ENCODE peak calls at places on chromosomes 16 and 17, in nine cellular contexts. One of them, this sample, is unnamed.

GRCh38 chr16:67857547-67858233 is 10.2 kb upstream of the CENPT start:
- DNase-seq in brain microvascular endothelial cell: peak; percentile 96
- DNase-seq in upper lobe of right lung: peak; percentile 84
- DNase-seq in neural progenitor cell: no peak
- DNase-seq in suprapubic skin: peak; percentile 95
- DNase-seq in effector memory CD4-positive, alpha-beta T cell: peak; percentile 31
- DNase-seq in heart right ventricle: peak; percentile 79
- DNase-seq in tibial nerve: peak; percentile 52
- DNase-seq in Panc1: peak; percentile 78
- DNase-seq in this sample: peak; percentile 48

GRCh38 chr17:75626496-75627038 is 6.7 kb upstream of the SMIM5 start:
- DNase-seq in brain microvascular endothelial cell: no peak
- DNase-seq in upper lobe of right lung: no peak
- DNase-seq in neural progenitor cell: no peak
- DNase-seq in suprapubic skin: no peak
- DNase-seq in effector memory CD4-positive, alpha-beta T cell: no peak
- DNase-seq in heart right ventricle: no peak
- DNase-seq in tibial nerve: no peak
- DNase-seq in Panc1: no peak
- DNase-seq in this sample: no peak

GRCh38 chr17:81925860-81926450 is 1.6 kb downstream of the MAFG start:
- DNase-seq in brain microvascular endothelial cell: no peak
- DNase-seq in upper lobe of right lung: no peak
- DNase-seq in neural progenitor cell: no peak
- DNase-seq in suprapubic skin: no peak
- DNase-seq in effector memory CD4-positive, alpha-beta T cell: no peak
- DNase-seq in heart right ventricle: no peak
- DNase-seq in tibial nerve: no peak
- DNase-seq in Panc1: no peak
- DNase-seq in this sample: no peak

GRCh38 chr16:30084816-30085159 is 6.9 kb downstream of the TBX6 start:
- DNase-seq in brain microvascular endothelial cell: no peak
- DNase-seq in upper lobe of right lung: no peak
- DNase-seq in neural progenitor cell: no peak
- DNase-seq in suprapubic skin: no peak
- DNase-seq in effector memory CD4-positive, alpha-beta T cell: no peak
- DNase-seq in heart right ventricle: no peak
- DNase-seq in tibial nerve: peak; percentile 47
- DNase-seq in Panc1: no peak
- DNase-seq in this sample: no peak

GRCh38 chr16:30677931-30678585 is 19.8 kb downstream of the FBRS start:
- DNase-seq in brain microvascular endothelial cell: no peak
- DNase-seq in upper lobe of right lung: no peak
- DNase-seq in neural progenitor cell: peak; percentile 24
- DNase-seq in suprapubic skin: no peak
- DNase-seq in effector memory CD4-positive, alpha-beta T cell: no peak
- DNase-seq in heart right ventricle: no peak
- DNase-seq in tibial nerve: no peak
- DNase-seq in Panc1: no peak
- DNase-seq in this sample: no peak

GRCh38 chr17:38970128-38970527 is 2.9 kb upstream of the FBXO47 start:
- DNase-seq in brain microvascular endothelial cell: no peak
- DNase-seq in upper lobe of right lung: no peak
- DNase-seq in neural progenitor cell: no peak
- DNase-seq in suprapubic skin: no peak
- DNase-seq in effector memory CD4-positive, alpha-beta T cell: no peak
- DNase-seq in heart right ventricle: no peak
- DNase-seq in tibial nerve: no peak
- DNase-seq in Panc1: no peak
- DNase-seq in this sample: no peak

GRCh38 chr16:22661161-22661647 is 150.5 kb downstream of the NPIPB5 start:
- DNase-seq in brain microvascular endothelial cell: no peak
- DNase-seq in upper lobe of right lung: no peak
- DNase-seq in neural progenitor cell: no peak
- DNase-seq in suprapubic skin: no peak
- DNase-seq in effector memory CD4-positive, alpha-beta T cell: no peak
- DNase-seq in heart right ventricle: no peak
- DNase-seq in tibial nerve: no peak
- DNase-seq in Panc1: no peak
- DNase-seq in this sample: no peak

GRCh38 chr16:86576591-86577313 is 1.6 kb upstream of the FOXL1 start:
- DNase-seq in brain microvascular endothelial cell: peak; percentile 70
- DNase-seq in upper lobe of right lung: no peak
- DNase-seq in neural progenitor cell: no peak
- DNase-seq in suprapubic skin: no peak
- DNase-seq in effector memory CD4-positive, alpha-beta T cell: no peak
- DNase-seq in heart right ventricle: no peak
- DNase-seq in tibial nerve: no peak
- DNase-seq in Panc1: no peak
- DNase-seq in this sample: peak; percentile 80

GRCh38 chr17:40278414-40278813 is 9.3 kb upstream of the CDC6 start:
- DNase-seq in brain microvascular endothelial cell: no peak
- DNase-seq in upper lobe of right lung: no peak
- DNase-seq in neural progenitor cell: no peak
- DNase-seq in suprapubic skin: no peak
- DNase-seq in effector memory CD4-positive, alpha-beta T cell: no peak
- DNase-seq in heart right ventricle: no peak
- DNase-seq in tibial nerve: no peak
- DNase-seq in Panc1: no peak
- DNase-seq in this sample: no peak

GRCh38 chr16:12527077-12527476 is 276.6 kb downstream of the CPPED1 start:
- DNase-seq in brain microvascular endothelial cell: no peak
- DNase-seq in upper lobe of right lung: no peak
- DNase-seq in neural progenitor cell: no peak
- DNase-seq in suprapubic skin: no peak
- DNase-seq in effector memory CD4-positive, alpha-beta T cell: no peak
- DNase-seq in heart right ventricle: no peak
- DNase-seq in tibial nerve: no peak
- DNase-seq in Panc1: no peak
- DNase-seq in this sample: no peak

GRCh38 chr17:39700148-39700987 is 504 bp downstream of the ERBB2 start:
- DNase-seq in brain microvascular endothelial cell: peak; percentile 9
- DNase-seq in upper lobe of right lung: no peak
- DNase-seq in neural progenitor cell: peak; percentile 77
- DNase-seq in suprapubic skin: no peak
- DNase-seq in effector memory CD4-positive, alpha-beta T cell: no peak
- DNase-seq in heart right ventricle: no peak
- DNase-seq in tibial nerve: no peak
- DNase-seq in Panc1: no peak
- DNase-seq in this sample: no peak

GRCh38 chr16:11234884-11235702 is 20.9 kb downstream of the SOCS1 start:
- DNase-seq in brain microvascular endothelial cell: no peak
- DNase-seq in upper lobe of right lung: no peak
- DNase-seq in neural progenitor cell: no peak
- DNase-seq in suprapubic skin: no peak
- DNase-seq in effector memory CD4-positive, alpha-beta T cell: no peak
- DNase-seq in heart right ventricle: no peak
- DNase-seq in tibial nerve: no peak
- DNase-seq in Panc1: no peak
- DNase-seq in this sample: no peak

GRCh38 chr16:11232302-11232851 is 23.6 kb downstream of the SOCS1 start:
- DNase-seq in brain microvascular endothelial cell: no peak
- DNase-seq in upper lobe of right lung: no peak
- DNase-seq in neural progenitor cell: no peak
- DNase-seq in suprapubic skin: no peak
- DNase-seq in effector memory CD4-positive, alpha-beta T cell: no peak
- DNase-seq in heart right ventricle: no peak
- DNase-seq in tibial nerve: no peak
- DNase-seq in Panc1: no peak
- DNase-seq in this sample: no peak

GRCh38 chr16:11233727-11234376 is 22.2 kb downstream of the SOCS1 start:
- DNase-seq in brain microvascular endothelial cell: no peak
- DNase-seq in upper lobe of right lung: no peak
- DNase-seq in neural progenitor cell: no peak
- DNase-seq in suprapubic skin: no peak
- DNase-seq in effector memory CD4-positive, alpha-beta T cell: peak; percentile 25
- DNase-seq in heart right ventricle: no peak
- DNase-seq in tibial nerve: no peak
- DNase-seq in Panc1: no peak
- DNase-seq in this sample: no peak

GRCh38 chr16:11231367-11231970 is 24.5 kb downstream of the SOCS1 start:
- DNase-seq in brain microvascular endothelial cell: no peak
- DNase-seq in upper lobe of right lung: no peak
- DNase-seq in neural progenitor cell: no peak
- DNase-seq in suprapubic skin: no peak
- DNase-seq in effector memory CD4-positive, alpha-beta T cell: no peak
- DNase-seq in heart right ventricle: no peak
- DNase-seq in tibial nerve: no peak
- DNase-seq in Panc1: no peak
- DNase-seq in this sample: no peak

DNA sequence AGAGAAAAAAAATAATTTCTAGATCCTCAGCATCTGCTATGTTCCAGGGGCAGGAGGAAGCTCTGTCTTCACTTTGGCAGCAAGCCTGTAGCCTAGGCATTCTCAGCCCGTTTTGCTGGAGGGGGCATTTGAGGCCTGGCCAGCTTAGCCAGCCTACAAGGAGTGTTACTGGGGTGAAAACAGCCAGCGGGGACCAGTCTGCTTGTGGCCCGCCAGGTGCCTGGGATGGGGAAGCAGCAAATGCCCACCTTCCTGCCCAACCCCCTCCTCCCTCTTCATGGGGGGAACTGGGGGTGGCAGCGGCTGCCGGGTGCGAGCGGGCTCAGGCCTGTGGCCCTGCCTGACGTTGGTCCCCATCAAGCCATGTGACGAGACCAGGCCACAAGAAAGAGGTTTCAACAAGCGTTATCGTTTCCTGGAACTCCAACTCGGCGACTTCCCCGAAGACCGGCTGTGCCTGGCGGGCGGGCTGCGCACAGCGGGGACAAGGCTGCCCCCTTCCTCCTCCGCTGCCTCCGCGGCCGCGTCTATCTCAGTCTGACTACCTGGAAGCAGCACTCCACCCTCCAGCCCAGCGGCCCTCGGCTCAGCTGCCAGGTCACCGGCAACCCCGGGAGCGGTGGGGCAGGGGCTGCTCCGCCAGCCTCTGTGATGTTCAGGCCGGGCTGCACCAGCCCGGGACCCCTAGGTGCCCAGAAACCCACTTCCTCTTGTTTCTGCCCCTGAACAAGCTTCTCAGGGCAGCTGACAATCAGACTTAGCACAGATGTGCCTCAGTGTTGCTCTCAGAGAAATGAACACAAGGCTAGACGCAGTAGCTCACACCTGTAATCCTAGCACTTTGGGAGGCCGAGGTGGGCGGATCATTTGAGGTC is 22.9 kb downstream of the SOCS1 start:
- DNase-seq in brain microvascular endothelial cell: no peak
- DNase-seq in upper lobe of right lung: peak; percentile 87
- DNase-seq in neural progenitor cell: no peak
- DNase-seq in suprapubic skin: no peak
- DNase-seq in effector memory CD4-positive, alpha-beta T cell: peak; percentile 72
- DNase-seq in heart right ventricle: peak; percentile 24
- DNase-seq in tibial nerve: no peak
- DNase-seq in Panc1: no peak
- DNase-seq in this sample: no peak
- H3K27ac ChIP-seq in brain microvascular endothelial cell: no peak overlapping the region
- H3K27ac ChIP-seq in upper lobe of right lung: peak overlapping the region; percentile 78
- H3K27ac ChIP-seq in neural progenitor cell: no peak overlapping the region
- H3K27ac ChIP-seq in suprapubic skin: no peak overlapping the region
- H3K27ac ChIP-seq in effector memory CD4-positive, alpha-beta T cell: peak overlapping the region; percentile 88
- H3K27ac ChIP-seq in heart right ventricle: no peak overlapping the region
- H3K27ac ChIP-seq in tibial nerve: no peak overlapping the region
- H3K27ac ChIP-seq in Panc1: no peak overlapping the region
- H3K27ac ChIP-seq in this sample: no peak overlapping the region

GRCh38 chr17:44004761-44005526 is 522 bp downstream of the NAGS start:
- DNase-seq in brain microvascular endothelial cell: no peak
- DNase-seq in upper lobe of right lung: peak; percentile 78
- DNase-seq in neural progenitor cell: peak; percentile 58
- DNase-seq in suprapubic skin: peak; percentile 71
- DNase-seq in effector memory CD4-positive, alpha-beta T cell: no peak
- DNase-seq in heart right ventricle: no peak
- DNase-seq in tibial nerve: no peak
- DNase-seq in Panc1: no peak
- DNase-seq in this sample: no peak
- H3K4me3 ChIP-seq in brain microvascular endothelial cell: peak overlapping the region; percentile 65
- H3K4me3 ChIP-seq in upper lobe of right lung: peak overlapping the region; percentile 64
- H3K4me3 ChIP-seq in neural progenitor cell: peak overlapping the region; percentile 71
- H3K4me3 ChIP-seq in suprapubic skin: peak overlapping the region; percentile 57
- H3K4me3 ChIP-seq in effector memory CD4-positive, alpha-beta T cell: peak overlapping the region; percentile 78
- H3K4me3 ChIP-seq in heart right ventricle: peak overlapping the region; percentile 38
- H3K4me3 ChIP-seq in tibial nerve: peak overlapping the region; percentile 62
- H3K4me3 ChIP-seq in Panc1: peak overlapping the region; percentile 69
- H3K4me3 ChIP-seq in this sample: peak overlapping the region; percentile 1

DNA sequence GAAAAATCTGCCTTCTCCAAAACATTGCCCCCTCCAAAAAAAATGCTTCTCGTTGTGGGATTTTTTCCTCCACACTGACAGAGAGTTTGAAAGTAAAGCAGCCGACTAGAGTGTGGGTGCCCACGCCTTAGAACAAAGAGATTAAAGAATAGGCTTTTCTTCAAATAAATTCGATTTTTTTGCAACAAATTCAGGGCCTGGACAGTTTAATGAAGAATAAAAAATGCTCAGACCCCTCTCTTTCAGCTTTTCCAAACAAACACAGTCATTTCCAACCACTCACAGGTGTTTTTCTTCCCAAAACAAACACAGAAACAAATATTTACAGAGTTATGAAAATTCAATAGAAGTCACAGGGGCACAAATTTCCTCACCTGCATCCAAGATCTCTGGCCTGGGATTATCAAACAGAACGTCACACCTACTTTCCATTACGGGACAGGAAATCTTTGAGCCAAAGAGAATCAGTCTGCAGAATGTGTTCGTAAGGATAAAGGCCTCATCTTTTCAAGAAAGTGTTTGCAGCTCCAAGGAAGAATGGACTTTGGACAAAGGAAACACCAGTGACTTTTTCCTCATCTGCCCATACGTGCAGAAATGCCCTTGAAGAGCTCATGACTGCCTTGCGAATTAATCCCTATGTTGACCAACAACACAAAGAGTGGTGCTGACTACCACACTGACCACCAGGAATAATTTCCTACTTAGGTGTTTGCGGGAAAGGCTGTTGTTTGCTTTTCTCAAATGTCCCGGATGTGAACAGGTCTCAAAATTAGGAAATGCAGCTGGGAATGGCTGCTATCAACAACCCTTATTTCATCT is 31.3 kb upstream of the TOX3 start:
- DNase-seq in brain microvascular endothelial cell: no peak
- DNase-seq in upper lobe of right lung: no peak
- DNase-seq in neural progenitor cell: no peak
- DNase-seq in suprapubic skin: no peak
- DNase-seq in effector memory CD4-positive, alpha-beta T cell: no peak
- DNase-seq in heart right ventricle: no peak
- DNase-seq in tibial nerve: no peak
- DNase-seq in Panc1: no peak
- DNase-seq in this sample: no peak
- H3K27ac ChIP-seq in brain microvascular endothelial cell: no peak overlapping the region
- H3K27ac ChIP-seq in upper lobe of right lung: no peak overlapping the region
- H3K27ac ChIP-seq in neural progenitor cell: peak overlapping the region; percentile 25
- H3K27ac ChIP-seq in suprapubic skin: no peak overlapping the region
- H3K27ac ChIP-seq in effector memory CD4-positive, alpha-beta T cell: no peak overlapping the region
- H3K27ac ChIP-seq in heart right ventricle: no peak overlapping the region
- H3K27ac ChIP-seq in tibial nerve: no peak overlapping the region
- H3K27ac ChIP-seq in Panc1: no peak overlapping the region
- H3K27ac ChIP-seq in this sample: no peak overlapping the region

DNA sequence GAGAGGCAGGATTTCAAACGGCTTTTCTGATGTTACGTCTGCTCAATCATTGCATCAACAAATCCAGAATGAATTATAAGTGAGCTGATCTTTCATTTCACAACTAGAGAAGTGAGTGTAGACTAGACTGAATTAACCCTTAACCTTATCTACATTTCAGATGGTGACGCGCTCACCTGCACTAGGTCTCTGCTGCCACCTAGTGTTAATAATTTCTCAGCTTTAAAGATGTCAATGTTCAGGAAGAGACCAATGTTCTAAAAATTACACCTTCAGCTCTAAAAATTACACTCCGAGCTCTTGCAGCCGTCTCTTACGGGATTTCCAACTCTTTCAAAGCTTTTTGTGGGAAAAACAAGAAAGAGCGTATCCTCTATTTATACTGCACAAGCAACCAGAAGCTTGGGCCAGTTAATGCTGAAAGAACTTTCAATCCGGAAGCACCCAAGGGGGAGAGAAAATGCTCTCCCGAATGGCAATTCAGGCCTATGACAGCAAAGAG is 88.2 kb upstream of the FA2H start:
- DNase-seq in brain microvascular endothelial cell: peak; percentile 34
- DNase-seq in upper lobe of right lung: no peak
- DNase-seq in neural progenitor cell: peak; percentile 64
- DNase-seq in suprapubic skin: no peak
- DNase-seq in effector memory CD4-positive, alpha-beta T cell: no peak
- DNase-seq in heart right ventricle: no peak
- DNase-seq in tibial nerve: no peak
- DNase-seq in Panc1: peak; percentile 22
- DNase-seq in this sample: no peak
- H3K4me3 ChIP-seq in brain microvascular endothelial cell: no peak overlapping the region
- H3K4me3 ChIP-seq in upper lobe of right lung: no peak overlapping the region
- H3K4me3 ChIP-seq in neural progenitor cell: no peak overlapping the region
- H3K4me3 ChIP-seq in suprapubic skin: no peak overlapping the region
- H3K4me3 ChIP-seq in effector memory CD4-positive, alpha-beta T cell: no peak overlapping the region
- H3K4me3 ChIP-seq in heart right ventricle: no peak overlapping the region
- H3K4me3 ChIP-seq in tibial nerve: no peak overlapping the region
- H3K4me3 ChIP-seq in Panc1: no peak overlapping the region
- H3K4me3 ChIP-seq in this sample: no peak overlapping the region